ENCODE peak calls at places on chromosomes 4 and X, in five cellular contexts. O is heart right ventricle, R is neural progenitor cell, V is psoas muscle, S is cardiac muscle cell. E is an unnamed sample.

GRCh38 chrX:40172980-40173661 is 75.4 kb upstream of the BCOR start:
- DNase-seq in O (no peak), R (no peak), V (no peak), S (no peak), E (no peak)

GRCh38 chr4:138919094-138919936 is 96.3 kb upstream of the NOCT start:
- DNase-seq in O (peak; percentile 60), R (peak; percentile 82), V (peak; percentile 77), S (peak; percentile 82), E (no peak)

GRCh38 chr4:85228264-85228663 is 246.7 kb upstream of the ARHGAP24 start:
- DNase-seq in O (no peak), R (no peak), V (no peak), S (no peak), E (no peak)

GRCh38 chr4:40183615-40184411 is 13.0 kb upstream of the RHOH start:
- DNase-seq in O (no peak), R (no peak), V (no peak), S (peak; percentile 11), E (no peak)

GRCh38 chr4:151674804-151675290 is 86.0 kb downstream of the GATB start:
- DNase-seq in O (no peak), R (peak; percentile 73), V (no peak), S (peak; percentile 56), E (peak; percentile 68)

GRCh38 chr4:82638479-82638878 is 76.7 kb upstream of the TMEM150C start:
- DNase-seq in O (no peak), R (no peak), V (no peak), S (no peak), E (no peak)

GRCh38 chr4:142778430-142778829 is 67.7 kb downstream of the INPP4B start:
- DNase-seq in O (no peak), R (no peak), V (no peak), S (peak; percentile 25), E (no peak)

GRCh38 chrX:124346064-124346876 is at the start of gene SH2D1A:
- DNase-seq in O (no peak), R (no peak), V (no peak), S (no peak), E (no peak)

GRCh38 chr4:156884183-156884582 is 87.4 kb downstream of the PDGFC start:
- DNase-seq in O (no peak), R (no peak), V (no peak), S (no peak), E (no peak)

GRCh38 chrX:41002021-41002420 is 83.2 kb upstream of the USP9X start:
- DNase-seq in O (no peak), R (no peak), V (no peak), S (no peak), E (no peak)

GRCh38 chr4:89022426-89023128 is 34.4 kb downstream of the FAM13A start:
- DNase-seq in O (no peak), R (no peak), V (no peak), S (no peak), E (no peak)

GRCh38 chrX:17038681-17039161 is 92.3 kb downstream of the REPS2 start:
- DNase-seq in O (peak; percentile 4), R (no peak), V (no peak), S (peak; percentile 91), E (no peak)

GRCh38 chrX:63764946-63765345 is 20.1 kb downstream of the ARHGEF9 start:
- DNase-seq in O (no peak), R (no peak), V (no peak), S (no peak), E (no peak)

GRCh38 chr4:123737156-123737555 is 340.6 kb downstream of the SPRY1 start:
- DNase-seq in O (no peak), R (no peak), V (no peak), S (no peak), E (no peak)

GRCh38 chrX:356385-357034 is 30.2 kb downstream of the PPP2R3B start:
- DNase-seq in O (no peak), R (no peak), V (no peak), S (no peak), E (no peak)

GRCh38 chrX:129777218-129777768 is 2.5 kb upstream of the SASH3 start:
- DNase-seq in O (peak; percentile 13), R (no peak), V (peak; percentile 47), S (no peak), E (no peak)

GRCh38 chrX:42686296-42686695 is 91.7 kb downstream of the PPP1R2C start:
- DNase-seq in O (no peak), R (no peak), V (no peak), S (no peak), E (no peak)

GRCh38 chr4:140654516-140654855 is 85.7 kb upstream of the UCP1 start:
- DNase-seq in O (no peak), R (no peak), V (no peak), S (peak; percentile 49), E (no peak)

GRCh38 chrX:134551365-134552095 is 91.6 kb downstream of the HPRT1 start:
- DNase-seq in O (no peak), R (peak; percentile 25), V (no peak), S (peak; percentile 56), E (no peak)

GRCh38 chr4:172996571-172997216 is 171.9 kb upstream of the GALNT7 start:
- DNase-seq in O (no peak), R (no peak), V (no peak), S (peak; percentile 54), E (no peak)

GRCh38 chrX:119763175-119763574 is 4.8 kb downstream of the SOWAHD start:
- DNase-seq in O (no peak), R (peak; percentile 13), V (no peak), S (peak; percentile 85), E (no peak)

GRCh38 chrX:101452051-101452450 is 33.2 kb upstream of the ARMCX4 start:
- DNase-seq in O (no peak), R (no peak), V (no peak), S (no peak), E (no peak)

GRCh38 chr4:153393397-153393796 is 48.9 kb downstream of the MND1 start:
- DNase-seq in O (no peak), R (no peak), V (peak; percentile 35), S (peak; percentile 43), E (peak; percentile 12)

GRCh38 chrX:1202251-1202650 is 10.2 kb downstream of the CRLF2 start:
- DNase-seq in O (no peak), R (no peak), V (no peak), S (no peak), E (no peak)

GRCh38 chr4:144582105-144582850 is 63.7 kb upstream of the HHIP start:
- DNase-seq in O (no peak), R (no peak), V (no peak), S (no peak), E (no peak)

GRCh38 chrX:134186362-134187121 is 50.4 kb upstream of the CCDC160 start:
- DNase-seq in O (no peak), R (peak; percentile 16), V (no peak), S (no peak), E (no peak)

GRCh38 chrX:23765449-23765848 is 17.5 kb upstream of the SAT1 start:
- DNase-seq in O (no peak), R (no peak), V (no peak), S (no peak), E (no peak)

GRCh38 chrX:6226053-6226645 is 2.5 kb downstream of the NLGN4X start:
- DNase-seq in O (no peak), R (peak; percentile 63), V (peak; percentile 11), S (no peak), E (no peak)

GRCh38 chrX:131841496-131842410 is 181.3 kb upstream of the STK26 start:
- DNase-seq in O (peak; percentile 11), R (peak; percentile 72), V (no peak), S (peak; percentile 63), E (no peak)

GRCh38 chr4:38310446-38311043 is 350.3 kb downstream of the PTTG2 start:
- DNase-seq in O (no peak), R (no peak), V (no peak), S (no peak), E (no peak)
- TF ChIP-seq CTCF in O (no peak), R (no peak), V (no peak), S (no peak), E (no peak)

GRCh38 chrX:12920990-12921389 is 14.6 kb downstream of the TLR8 start:
- DNase-seq in O (no peak), R (no peak), V (no peak), S (no peak), E (no peak)
- H3K4me3 ChIP-seq in O (no peak overlapping the region), R (no peak overlapping the region), V (no peak overlapping the region), S (no peak overlapping the region), E (no peak overlapping the region)

GRCh38 chr4:7134737-7135388 is 57.5 kb upstream of the SORCS2 start:
- DNase-seq in O (peak; percentile 40), R (no peak), V (peak; percentile 83), S (peak; percentile 93), E (no peak)
- H3K9me3 ChIP-seq in O (no peaks in the 10 kb centered on the region), R (no peaks in the 10 kb centered on the region), V (peaks cover 2% of the 10 kb centered on the region), S (no peaks in the 10 kb centered on the region), E (no peaks in the 10 kb centered on the region)

GRCh38 chr4:54539500-54540029 is 118.2 kb upstream of the KIT start:
- DNase-seq in O (peak; percentile 33), R (peak; percentile 91), V (peak; percentile 65), S (peak; percentile 51), E (no peak)
- TF ChIP-seq CTCF in O (peak; percentile 17), R (peak; percentile 21), V (no peak), S (no peak), E (no peak)

GRCh38 chr4:16616981-16617380 is 281.5 kb downstream of the LDB2 start:
- DNase-seq in O (no peak), R (no peak), V (no peak), S (no peak), E (no peak)
- H3K4me3 ChIP-seq in O (no peak overlapping the region), R (no peak overlapping the region), V (no peak overlapping the region), S (no peak overlapping the region), E (no peak overlapping the region)

DNA sequence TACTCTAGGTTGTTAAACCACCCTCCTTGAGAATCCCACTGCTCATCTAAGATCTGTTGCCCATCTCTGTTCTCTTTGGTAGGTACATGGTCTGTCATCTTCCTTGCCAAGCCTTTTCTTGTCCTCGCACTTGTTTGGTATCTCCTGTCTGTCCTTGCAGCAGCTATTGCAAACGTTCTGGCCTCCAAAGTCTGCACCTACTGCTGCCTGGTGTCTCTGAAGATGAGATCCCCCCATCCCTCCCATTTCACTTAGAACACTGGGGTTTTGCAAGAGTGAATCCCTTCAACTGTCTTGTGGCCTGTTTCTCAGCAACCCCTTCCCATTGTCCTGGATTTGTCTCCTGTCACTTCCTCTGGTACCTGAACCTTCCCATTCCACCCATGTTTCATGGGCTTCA is 673 bp downstream of the CNGA2 start:
- DNase-seq in O (no peak), R (no peak), V (no peak), S (no peak), E (no peak)
- H3K9me3 ChIP-seq in O (no peaks in the 10 kb centered on the region), R (no peaks in the 10 kb centered on the region), V (no peaks in the 10 kb centered on the region), S (no peaks in the 10 kb centered on the region), E (no peaks in the 10 kb centered on the region)

GRCh38 chrX:151359931-151360871 is 36.8 kb upstream of the VMA21 start:
- DNase-seq in O (peak; percentile 3), R (peak; percentile 64), V (peak; percentile 27), S (peak; percentile 10), E (no peak)
- TF ChIP-seq CTCF in O (peak; percentile 56), R (peak; percentile 70), V (peak; percentile 46), S (peak; percentile 72), E (peak; percentile 48)

DNA sequence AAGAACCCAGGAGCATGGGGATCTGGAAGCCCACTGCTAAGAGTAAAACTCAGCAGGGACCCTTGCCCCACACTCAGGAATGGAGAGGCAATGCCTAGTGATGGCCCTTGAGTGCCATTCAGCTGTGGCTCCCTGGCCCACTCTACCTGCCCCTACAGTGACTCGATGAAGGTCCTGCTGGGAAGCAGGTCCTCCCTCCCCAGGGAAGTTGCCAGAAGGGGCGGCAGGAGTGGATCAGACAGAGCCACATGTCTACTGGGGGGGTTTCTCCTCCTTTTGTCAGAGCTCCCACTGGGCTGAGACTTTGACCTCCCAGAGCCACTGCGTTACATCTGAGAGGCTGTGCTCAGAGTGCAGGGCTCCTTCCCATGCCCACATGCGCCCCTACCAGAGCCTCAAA is 1.2 kb downstream of the SLC10A3 start:
- DNase-seq in O (no peak), R (no peak), V (no peak), S (no peak), E (no peak)
- H3K4me3 ChIP-seq in O (peak overlapping the region; percentile 63), R (no peak overlapping the region), V (peak overlapping the region; percentile 67), S (no peak overlapping the region), E (peak overlapping the region; percentile 94)

E was measured in ascending aorta.